ENCODE peak calls at places on chromosomes 5 and 9, in five cellular contexts. A, L, M, K and P are unnamed samples.

GRCh38 chr5:138903113-138903789 is 28.1 kb upstream of the LRRTM2 start:
- DNase-seq in M (peak), L (peak), K (no peak), A (peak), P (no peak)

GRCh38 chr5:3373391-3373790 is 222.2 kb upstream of the IRX1 start:
- DNase-seq in M (no peak), L (no peak), K (no peak), A (no peak), P (no peak)

GRCh38 chr9:127522727-127523126 is 71.4 kb downstream of the LRSAM1 start:
- DNase-seq in M (no peak), K (no peak), A (no peak), L (no peak), P (no peak)

GRCh38 chr9:113593682-113594281 is 130.3 kb downstream of the RGS3 start:
- DNase-seq in L (peak), A (peak), M (peak), K (peak), P (peak)

GRCh38 chr9:122518841-122519240 is at the start of gene OR1J4:
- DNase-seq in A (no peak), M (no peak), L (no peak), K (no peak), P (no peak)

GRCh38 chr9:129891519-129891918 is 56.3 kb downstream of the USP20 start:
- DNase-seq in K (no peak), A (no peak), M (no peak), L (no peak), P (no peak)

GRCh38 chr9:78234810-78235209 is 1.1 kb upstream of the CEP78 start:
- DNase-seq in K (no peak), L (peak), A (no peak), M (no peak), P (no peak)

GRCh38 chr5:11046160-11046559 is 285.1 kb upstream of the DAP start:
- DNase-seq in K (peak), M (no peak), A (no peak), L (no peak), P (no peak)

GRCh38 chr9:16509946-16510504 is 360.4 kb downstream of the BNC2 start:
- DNase-seq in A (no peak), K (no peak), L (peak), M (no peak), P (no peak)

GRCh38 chr9:35935755-35936509 is 22.0 kb downstream of the OR2S2 start:
- DNase-seq in L (peak), K (no peak), A (peak), M (peak), P (peak)

GRCh38 chr5:35364350-35364749 is 134.1 kb upstream of the PRLR start:
- DNase-seq in M (no peak), K (no peak), A (no peak), L (no peak), P (no peak)

GRCh38 chr5:125274211-125274610 is 527.8 kb upstream of the ZNF608 start:
- DNase-seq in A (no peak), L (peak), M (no peak), K (no peak), P (no peak)

GRCh38 chr5:228886-229285 is 10.8 kb downstream of the SDHA start:
- DNase-seq in K (no peak), L (no peak), A (no peak), M (no peak), P (no peak)

GRCh38 chr9:27227192-27227591 is 69.8 kb downstream of the EQTN start:
- DNase-seq in L (no peak), M (peak), A (no peak), K (no peak), P (no peak)

GRCh38 chr9:110048473-110048975 is 159.4 kb downstream of the C9orf152 start:
- DNase-seq in K (peak), L (peak), M (no peak), A (no peak), P (no peak)

GRCh38 chr5:2017540-2018389 is 135.0 kb upstream of the IRX4 start:
- DNase-seq in M (no peak), L (no peak), K (peak), A (no peak), P (no peak)

GRCh38 chr9:89739531-89740315 is 134.9 kb downstream of the GADD45G start:
- DNase-seq in A (no peak), L (no peak), K (no peak), M (no peak), P (no peak)

GRCh38 chr5:139402561-139403158 is 1.2 kb downstream of the SPATA24 start:
- DNase-seq in K (peak), L (no peak), A (no peak), M (no peak), P (no peak)

GRCh38 chr5:54743997-54744788 is 226.6 kb downstream of the SNX18 start:
- DNase-seq in L (peak), A (peak), M (peak), K (no peak), P (peak)

GRCh38 chr5:143896981-143897380 is 85.0 kb downstream of the HMHB1 start:
- DNase-seq in L (peak), A (no peak), K (no peak), M (no peak), P (no peak)

GRCh38 chr5:85896499-85896898 is 721.2 kb upstream of the COX7C start:
- DNase-seq in L (no peak), A (no peak), K (no peak), M (no peak), P (no peak)

GRCh38 chr9:120541921-120542320 is 38.0 kb downstream of the CDK5RAP2 start:
- DNase-seq in L (no peak), M (no peak), K (no peak), A (no peak), P (no peak)

GRCh38 chr9:90836396-90837080 is 34.9 kb downstream of the SYK start:
- DNase-seq in A (no peak), K (no peak), L (no peak), M (no peak), P (no peak)

GRCh38 chr9:21294325-21294724 is 10.8 kb downstream of the IFNA5 start:
- DNase-seq in K (no peak), M (no peak), A (no peak), L (peak), P (no peak)

GRCh38 chr5:67510204-67510603 is 313.6 kb upstream of the CD180 start:
- DNase-seq in L (no peak), A (no peak), M (no peak), K (no peak), P (no peak)

GRCh38 chr9:117779760-117780159 is 75.6 kb downstream of the TLR4 start:
- DNase-seq in K (no peak), M (no peak), A (no peak), L (no peak), P (no peak)

GRCh38 chr5:172347653-172348052 is 64.1 kb upstream of the UBTD2 start:
- DNase-seq in K (no peak), A (no peak), M (peak), L (no peak), P (no peak)

GRCh38 chr5:58314356-58315045 is 145.4 kb downstream of the PLK2 start:
- DNase-seq in L (peak), M (no peak), K (no peak), A (no peak), P (no peak)

GRCh38 chr5:144710620-144711019 is 539.9 kb downstream of the KCTD16 start:
- DNase-seq in L (no peak), A (no peak), K (no peak), M (no peak), P (no peak)

GRCh38 chr5:177446184-177447065 is at the start of gene PRR7:
- DNase-seq in M (no peak), K (peak), A (no peak), L (peak), P (peak)

GRCh38 chr5:177443144-177443983 is 3.2 kb upstream of the PRR7 start:
- DNase-seq in K (no peak), A (no peak), L (no peak), M (no peak), P (no peak)

GRCh38 chr5:177444106-177445051 is 2.2 kb upstream of the PRR7 start:
- DNase-seq in L (no peak), M (no peak), A (no peak), K (no peak), P (no peak)

GRCh38 chr5:177447066-177447610 is 524 bp downstream of the PRR7 start:
- DNase-seq in A (no peak), K (peak), M (no peak), L (no peak), P (no peak)

GRCh38 chr5:177445052-177446016 is 1.3 kb upstream of the PRR7 start:
- DNase-seq in L (no peak), M (no peak), K (no peak), A (no peak), P (no peak)
- TF ChIP-seq CTCF in L (no peak), M (no peak), K (no peak), A (no peak), P (no peak)

GRCh38 chr5:75265731-75266130 is 29.1 kb upstream of the ANKRD31 start:
- DNase-seq in K (no peak), A (peak), L (peak), M (peak), P (peak)
- TF ChIP-seq CTCF in K (peak), A (peak), L (peak), M (peak), P (peak)

DNA sequence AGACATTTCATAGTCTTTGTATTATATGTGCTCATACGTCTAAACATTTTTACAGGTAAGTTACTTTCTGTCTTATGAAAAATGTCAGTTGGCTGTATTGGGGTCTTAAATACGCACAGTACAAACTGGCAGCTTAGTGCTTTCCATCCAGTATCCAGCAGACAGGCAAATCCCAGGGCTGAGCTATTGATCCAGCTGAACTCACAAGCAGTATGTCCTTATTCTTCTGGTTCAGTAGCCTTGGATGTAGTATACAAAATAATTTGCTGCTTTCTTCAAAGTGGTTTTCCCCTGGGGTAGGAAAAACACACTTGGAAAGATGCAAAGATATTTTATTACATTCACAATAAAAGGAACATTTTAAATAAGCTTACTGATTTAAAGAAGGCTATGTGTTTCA is 617.2 kb downstream of the NR2F1-AS1 start:
- DNase-seq in M (no peak), A (no peak), K (no peak), L (no peak), P (no peak)
- TF ChIP-seq CTCF in M (no peak), A (no peak), K (no peak), L (no peak), P (no peak)

GRCh38 chr5:23506329-23507236 is 826 bp upstream of the PRDM9 start:
- DNase-seq in M (no peak), K (peak), L (no peak), A (no peak), P (no peak)
- TF ChIP-seq CTCF in M (no peak), K (no peak), L (no peak), A (no peak), P (no peak)

GRCh38 chr9:19036611-19037010 is 3.6 kb upstream of the SAXO1 start:
- DNase-seq in K (no peak), L (no peak), A (no peak), M (no peak), P (no peak)
- TF ChIP-seq CTCF in K (no peak), L (no peak), A (no peak), M (no peak), P (no peak)

DNA sequence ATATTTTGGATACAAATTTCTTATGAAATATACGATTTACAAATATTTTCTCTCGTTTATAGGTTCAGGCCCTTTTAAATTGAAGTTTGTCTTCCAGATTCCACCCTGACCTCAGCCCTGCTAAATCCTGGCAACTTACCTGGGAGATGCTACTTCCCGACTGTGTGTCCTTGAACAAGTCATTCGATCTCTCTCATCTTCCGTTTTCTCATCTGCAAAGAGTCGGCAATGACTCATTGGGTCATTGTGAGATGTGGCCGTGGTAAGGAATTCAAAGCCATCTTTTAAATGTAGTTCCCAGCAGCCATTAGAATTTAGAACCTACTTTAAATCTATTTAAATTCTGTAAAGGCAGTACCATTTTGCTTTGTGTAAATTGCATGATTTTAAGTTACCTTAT is 72.5 kb downstream of the LHX2 start:
- DNase-seq in L (no peak), A (no peak), K (no peak), M (no peak), P (no peak)
- TF ChIP-seq CTCF in L (no peak), A (no peak), K (no peak), M (no peak), P (no peak)

GRCh38 chr5:14405706-14406553 is 175.7 kb upstream of the OTULINL start:
- DNase-seq in K (no peak), L (peak), A (no peak), M (no peak), P (no peak)

GRCh38 chr5:14407051-14407450 is 174.5 kb upstream of the OTULINL start:
- DNase-seq in K (no peak), M (no peak), A (no peak), L (no peak), P (no peak)

GRCh38 chr5:14406554-14406849 is 175.1 kb upstream of the OTULINL start:
- DNase-seq in K (no peak), A (peak), L (peak), M (peak), P (no peak)

GRCh38 chr5:14407746-14408175 is 173.8 kb upstream of the OTULINL start:
- DNase-seq in M (no peak), L (peak), K (no peak), A (no peak), P (no peak)

GRCh38 chr5:14405267-14405666 is 176.3 kb upstream of the OTULINL start:
- DNase-seq in A (no peak), K (peak), L (peak), M (no peak), P (no peak)
- TF ChIP-seq CTCF in A (peak), K (no peak), L (peak), M (peak), P (no peak)

GRCh38 chr5:62562867-62563266 is 15.8 kb upstream of the LRRC70 start:
- DNase-seq in A (no peak), K (no peak), M (no peak), L (no peak), P (no peak)
- TF ChIP-seq CTCF in A (no peak), K (no peak), M (no peak), L (no peak), P (no peak)